ENCODE peak calls at places on chromosomes 7 and 10, in eight cellular contexts. E, N, W, M, U, H, X and T are unnamed samples.
A peak's percentile ranks its signal among the peaks of the same experiment; 100 is the strongest.

GRCh38 chr10:25015927-25016348 is at the start of gene ENKUR:
- DNase-seq in W (peak; percentile 93), U (peak; percentile 96), E (peak; percentile 48), X (peak; percentile 83), H (peak; percentile 90), M (peak; percentile 88), N (peak; percentile 85), T (peak; percentile 94)

GRCh38 chr10:44352316-44353127 is 32.4 kb downstream of the CXCL12 start:
- DNase-seq in N (peak; percentile 77), E (no peak), U (peak; percentile 59), M (no peak), H (peak; percentile 87), X (no peak), W (no peak), T (peak; percentile 31)

GRCh38 chr7:117025891-117026290 is 72.6 kb downstream of the ST7 start:
- DNase-seq in U (no peak), M (no peak), E (no peak), W (no peak), H (no peak), X (no peak), N (no peak), T (no peak)

GRCh38 chr10:127441350-127442219 is 107.5 kb upstream of the NPS start:
- DNase-seq in N (no peak), X (no peak), M (no peak), U (no peak), W (no peak), E (no peak), H (no peak), T (peak; percentile 44)

GRCh38 chr7:81264116-81264515 is 345.3 kb upstream of the SEMA3C start:
- DNase-seq in N (no peak), H (no peak), U (no peak), E (no peak), X (no peak), W (no peak), M (no peak), T (no peak)

GRCh38 chr10:103845983-103846382 is 9.4 kb downstream of the SH3PXD2A start:
- DNase-seq in W (peak; percentile 17), M (no peak), H (no peak), X (no peak), N (no peak), E (no peak), U (no peak), T (peak; percentile 57)

GRCh38 chr7:16967174-16967868 is 85.5 kb upstream of the AGR3 start:
- DNase-seq in N (no peak), H (no peak), M (no peak), X (no peak), W (no peak), E (no peak), U (no peak), T (no peak)

GRCh38 chr7:35726654-35727053 is 31.7 kb upstream of the HERPUD2 start:
- DNase-seq in M (no peak), W (no peak), E (no peak), U (no peak), X (no peak), N (no peak), H (no peak), T (no peak)

GRCh38 chr10:12419279-12419847 is 70.0 kb downstream of the CAMK1D start:
- DNase-seq in H (no peak), U (peak; percentile 65), X (no peak), E (no peak), M (no peak), N (no peak), W (peak; percentile 63), T (no peak)

GRCh38 chr10:51246156-51246555 is 171.9 kb downstream of the PRKG1 start:
- DNase-seq in H (no peak), N (no peak), X (no peak), M (no peak), W (no peak), E (no peak), U (no peak), T (no peak)

GRCh38 chr7:63867127-63867526 is 131.5 kb upstream of the ZNF722 start:
- DNase-seq in E (no peak), M (no peak), H (no peak), W (no peak), N (no peak), U (no peak), X (no peak), T (no peak)

GRCh38 chr10:60753152-60753551 is 25.1 kb upstream of the CDK1 start:
- DNase-seq in W (no peak), M (no peak), U (no peak), H (no peak), X (no peak), E (no peak), N (no peak), T (no peak)

GRCh38 chr10:88918506-88918905 is 34.1 kb downstream of the ACTA2 start:
- DNase-seq in M (no peak), X (no peak), N (no peak), H (no peak), W (no peak), E (no peak), U (no peak), T (no peak)

GRCh38 chr7:159112136-159113011 is 32.3 kb downstream of the VIPR2 start:
- DNase-seq in W (no peak), U (no peak), H (no peak), E (no peak), N (no peak), X (no peak), M (no peak), T (no peak)